ENCODE peak calls at places on chromosomes 12 and 14, in nine cellular contexts. One of them, this sample, is unnamed.

GRCh38 chr14:24296341-24297157 is 3.0 kb downstream of the DHRS1 start:
- DNase-seq in B cell: peak
- DNase-seq in adrenal gland: peak
- DNase-seq in nephron progenitor cell: peak
- DNase-seq in colonic mucosa: peak
- DNase-seq in astrocyte of the cerebellum: peak
- DNase-seq in astrocyte of the spinal cord: peak
- DNase-seq in HFFc6: peak
- DNase-seq in LNCaP clone FGC: no peak
- DNase-seq in this sample: peak

GRCh38 chr14:74135386-74135785 is 50.6 kb downstream of the LIN52 start:
- DNase-seq in HFFc6: no peak
- DNase-seq in B cell: no peak
- DNase-seq in nephron progenitor cell: no peak
- DNase-seq in colonic mucosa: no peak
- DNase-seq in LNCaP clone FGC: no peak
- DNase-seq in adrenal gland: no peak
- DNase-seq in astrocyte of the spinal cord: no peak
- DNase-seq in astrocyte of the cerebellum: peak
- DNase-seq in this sample: no peak

GRCh38 chr12:96989916-96990315 is 82.9 kb downstream of the NEDD1 start:
- DNase-seq in adrenal gland: peak
- DNase-seq in nephron progenitor cell: peak
- DNase-seq in HFFc6: no peak
- DNase-seq in LNCaP clone FGC: peak
- DNase-seq in astrocyte of the cerebellum: no peak
- DNase-seq in astrocyte of the spinal cord: peak
- DNase-seq in B cell: no peak
- DNase-seq in colonic mucosa: no peak
- DNase-seq in this sample: no peak

GRCh38 chr12:5177096-5177495 is 133.4 kb downstream of the KCNA5 start:
- DNase-seq in nephron progenitor cell: no peak
- DNase-seq in HFFc6: no peak
- DNase-seq in astrocyte of the spinal cord: no peak
- DNase-seq in LNCaP clone FGC: no peak
- DNase-seq in astrocyte of the cerebellum: no peak
- DNase-seq in B cell: no peak
- DNase-seq in adrenal gland: no peak
- DNase-seq in colonic mucosa: no peak
- DNase-seq in this sample: no peak

GRCh38 chr12:9048930-9049329 is 59.6 kb downstream of the KLRG1 start:
- DNase-seq in nephron progenitor cell: no peak
- DNase-seq in astrocyte of the cerebellum: no peak
- DNase-seq in astrocyte of the spinal cord: no peak
- DNase-seq in B cell: no peak
- DNase-seq in HFFc6: no peak
- DNase-seq in colonic mucosa: no peak
- DNase-seq in LNCaP clone FGC: no peak
- DNase-seq in adrenal gland: no peak
- DNase-seq in this sample: no peak

GRCh38 chr12:126726481-126727217 is 1540.3 kb upstream of the TMEM132C start:
- DNase-seq in adrenal gland: no peak
- DNase-seq in HFFc6: no peak
- DNase-seq in colonic mucosa: no peak
- DNase-seq in LNCaP clone FGC: no peak
- DNase-seq in B cell: no peak
- DNase-seq in astrocyte of the cerebellum: no peak
- DNase-seq in astrocyte of the spinal cord: no peak
- DNase-seq in nephron progenitor cell: peak
- DNase-seq in this sample: peak

GRCh38 chr12:77725611-77726010 is 105.1 kb upstream of the NAV3 start:
- DNase-seq in adrenal gland: no peak
- DNase-seq in nephron progenitor cell: no peak
- DNase-seq in astrocyte of the cerebellum: peak
- DNase-seq in LNCaP clone FGC: no peak
- DNase-seq in B cell: no peak
- DNase-seq in HFFc6: peak
- DNase-seq in colonic mucosa: no peak
- DNase-seq in astrocyte of the spinal cord: peak
- DNase-seq in this sample: no peak

GRCh38 chr14:90803249-90803648 is 13.0 kb downstream of the TTC7B start:
- DNase-seq in astrocyte of the spinal cord: no peak
- DNase-seq in astrocyte of the cerebellum: no peak
- DNase-seq in colonic mucosa: no peak
- DNase-seq in B cell: no peak
- DNase-seq in adrenal gland: no peak
- DNase-seq in HFFc6: no peak
- DNase-seq in LNCaP clone FGC: no peak
- DNase-seq in nephron progenitor cell: no peak
- DNase-seq in this sample: no peak

GRCh38 chr12:121822393-121823100 is 18.7 kb downstream of the SETD1B start:
- DNase-seq in colonic mucosa: no peak
- DNase-seq in nephron progenitor cell: no peak
- DNase-seq in B cell: peak
- DNase-seq in astrocyte of the cerebellum: no peak
- DNase-seq in HFFc6: no peak
- DNase-seq in astrocyte of the spinal cord: no peak
- DNase-seq in LNCaP clone FGC: no peak
- DNase-seq in adrenal gland: peak
- DNase-seq in this sample: no peak

GRCh38 chr12:121820056-121820455 is 16.2 kb downstream of the SETD1B start:
- DNase-seq in astrocyte of the cerebellum: no peak
- DNase-seq in nephron progenitor cell: no peak
- DNase-seq in LNCaP clone FGC: no peak
- DNase-seq in B cell: no peak
- DNase-seq in HFFc6: no peak
- DNase-seq in astrocyte of the spinal cord: no peak
- DNase-seq in colonic mucosa: no peak
- DNase-seq in adrenal gland: peak
- DNase-seq in this sample: no peak

GRCh38 chr12:121825041-121825523 is 21.3 kb downstream of the SETD1B start:
- DNase-seq in colonic mucosa: no peak
- DNase-seq in nephron progenitor cell: no peak
- DNase-seq in astrocyte of the cerebellum: no peak
- DNase-seq in adrenal gland: no peak
- DNase-seq in astrocyte of the spinal cord: no peak
- DNase-seq in HFFc6: no peak
- DNase-seq in B cell: no peak
- DNase-seq in LNCaP clone FGC: no peak
- DNase-seq in this sample: no peak

GRCh38 chr12:121823727-121824115 is 19.9 kb downstream of the SETD1B start:
- DNase-seq in astrocyte of the cerebellum: no peak
- DNase-seq in astrocyte of the spinal cord: no peak
- DNase-seq in LNCaP clone FGC: no peak
- DNase-seq in B cell: peak
- DNase-seq in adrenal gland: peak
- DNase-seq in nephron progenitor cell: no peak
- DNase-seq in colonic mucosa: no peak
- DNase-seq in HFFc6: no peak
- DNase-seq in this sample: no peak

GRCh38 chr12:121823101-121823726 is 19.4 kb downstream of the SETD1B start:
- DNase-seq in HFFc6: no peak
- DNase-seq in B cell: peak
- DNase-seq in nephron progenitor cell: peak
- DNase-seq in LNCaP clone FGC: no peak
- DNase-seq in adrenal gland: peak
- DNase-seq in colonic mucosa: no peak
- DNase-seq in astrocyte of the spinal cord: no peak
- DNase-seq in astrocyte of the cerebellum: no peak
- DNase-seq in this sample: no peak
- TF ChIP-seq CTCF in HFFc6: no peak
- TF ChIP-seq CTCF in B cell: no peak
- TF ChIP-seq CTCF in nephron progenitor cell: no peak
- TF ChIP-seq CTCF in LNCaP clone FGC: no peak
- TF ChIP-seq CTCF in adrenal gland: no peak
- TF ChIP-seq CTCF in colonic mucosa: no peak
- TF ChIP-seq CTCF in astrocyte of the spinal cord: peak
- TF ChIP-seq CTCF in astrocyte of the cerebellum: no peak
- TF ChIP-seq CTCF in this sample: no peak

DNA sequence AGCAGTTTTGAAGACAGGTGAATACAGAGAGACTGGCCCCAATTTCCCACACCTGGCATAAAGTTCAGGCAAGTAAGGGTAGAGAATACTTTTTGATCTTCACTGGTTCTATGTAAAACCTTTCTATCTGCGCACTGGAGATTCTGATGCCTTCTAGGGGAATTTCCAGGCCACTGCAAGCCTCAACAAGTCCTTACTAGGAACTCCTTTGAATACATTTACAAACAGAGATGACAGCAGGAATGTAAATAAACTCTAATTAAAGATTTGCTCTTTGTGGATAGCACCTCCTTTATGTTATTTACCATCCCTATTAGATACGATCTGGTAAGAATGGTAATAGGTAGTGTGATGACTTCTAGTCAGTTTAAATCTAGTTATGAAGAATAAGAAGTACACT is 69.2 kb downstream of the NTN4 start:
- DNase-seq in astrocyte of the spinal cord: no peak
- DNase-seq in LNCaP clone FGC: no peak
- DNase-seq in HFFc6: peak
- DNase-seq in nephron progenitor cell: no peak
- DNase-seq in colonic mucosa: no peak
- DNase-seq in adrenal gland: no peak
- DNase-seq in B cell: no peak
- DNase-seq in astrocyte of the cerebellum: no peak
- DNase-seq in this sample: no peak
- TF ChIP-seq CTCF in astrocyte of the spinal cord: peak
- TF ChIP-seq CTCF in LNCaP clone FGC: peak
- TF ChIP-seq CTCF in HFFc6: peak
- TF ChIP-seq CTCF in nephron progenitor cell: no peak
- TF ChIP-seq CTCF in colonic mucosa: no peak
- TF ChIP-seq CTCF in adrenal gland: no peak
- TF ChIP-seq CTCF in B cell: no peak
- TF ChIP-seq CTCF in astrocyte of the cerebellum: peak
- TF ChIP-seq CTCF in this sample: no peak

GRCh38 chr12:31818623-31819268 is 89.9 kb upstream of the AMN1 start:
- DNase-seq in nephron progenitor cell: no peak
- DNase-seq in astrocyte of the cerebellum: no peak
- DNase-seq in colonic mucosa: no peak
- DNase-seq in LNCaP clone FGC: no peak
- DNase-seq in B cell: no peak
- DNase-seq in HFFc6: no peak
- DNase-seq in adrenal gland: peak
- DNase-seq in astrocyte of the spinal cord: no peak
- DNase-seq in this sample: no peak

GRCh38 chr12:31817120-31817519 is 88.3 kb upstream of the AMN1 start:
- DNase-seq in astrocyte of the cerebellum: no peak
- DNase-seq in B cell: no peak
- DNase-seq in astrocyte of the spinal cord: no peak
- DNase-seq in HFFc6: no peak
- DNase-seq in adrenal gland: no peak
- DNase-seq in LNCaP clone FGC: no peak
- DNase-seq in nephron progenitor cell: no peak
- DNase-seq in colonic mucosa: no peak
- DNase-seq in this sample: no peak

GRCh38 chr12:31815096-31815495 is 86.3 kb upstream of the AMN1 start:
- DNase-seq in nephron progenitor cell: no peak
- DNase-seq in astrocyte of the cerebellum: no peak
- DNase-seq in colonic mucosa: no peak
- DNase-seq in HFFc6: no peak
- DNase-seq in adrenal gland: no peak
- DNase-seq in LNCaP clone FGC: no peak
- DNase-seq in B cell: no peak
- DNase-seq in astrocyte of the spinal cord: no peak
- DNase-seq in this sample: no peak

GRCh38 chr12:31807773-31808097 is 78.9 kb upstream of the AMN1 start:
- DNase-seq in adrenal gland: no peak
- DNase-seq in B cell: no peak
- DNase-seq in colonic mucosa: no peak
- DNase-seq in HFFc6: no peak
- DNase-seq in astrocyte of the spinal cord: no peak
- DNase-seq in astrocyte of the cerebellum: no peak
- DNase-seq in nephron progenitor cell: no peak
- DNase-seq in LNCaP clone FGC: no peak
- DNase-seq in this sample: no peak

GRCh38 chr12:31813305-31813704 is 84.5 kb upstream of the AMN1 start:
- DNase-seq in astrocyte of the spinal cord: no peak
- DNase-seq in nephron progenitor cell: no peak
- DNase-seq in LNCaP clone FGC: no peak
- DNase-seq in astrocyte of the cerebellum: no peak
- DNase-seq in adrenal gland: no peak
- DNase-seq in B cell: no peak
- DNase-seq in HFFc6: no peak
- DNase-seq in colonic mucosa: no peak
- DNase-seq in this sample: no peak
- TF ChIP-seq CTCF in astrocyte of the spinal cord: no peak
- TF ChIP-seq CTCF in nephron progenitor cell: no peak
- TF ChIP-seq CTCF in LNCaP clone FGC: no peak
- TF ChIP-seq CTCF in astrocyte of the cerebellum: no peak
- TF ChIP-seq CTCF in adrenal gland: no peak
- TF ChIP-seq CTCF in B cell: no peak
- TF ChIP-seq CTCF in HFFc6: peak
- TF ChIP-seq CTCF in colonic mucosa: no peak
- TF ChIP-seq CTCF in this sample: no peak

GRCh38 chr14:105199093-105199492 is 18.0 kb upstream of the NUDT14 start:
- DNase-seq in LNCaP clone FGC: no peak
- DNase-seq in HFFc6: no peak
- DNase-seq in astrocyte of the cerebellum: no peak
- DNase-seq in colonic mucosa: no peak
- DNase-seq in nephron progenitor cell: no peak
- DNase-seq in B cell: no peak
- DNase-seq in adrenal gland: peak
- DNase-seq in astrocyte of the spinal cord: peak
- DNase-seq in this sample: no peak

GRCh38 chr14:105197274-105197673 is 16.2 kb upstream of the NUDT14 start:
- DNase-seq in HFFc6: peak
- DNase-seq in colonic mucosa: no peak
- DNase-seq in nephron progenitor cell: no peak
- DNase-seq in astrocyte of the spinal cord: no peak
- DNase-seq in B cell: no peak
- DNase-seq in LNCaP clone FGC: no peak
- DNase-seq in adrenal gland: peak
- DNase-seq in astrocyte of the cerebellum: no peak
- DNase-seq in this sample: no peak

GRCh38 chr14:105200641-105201040 is 19.5 kb upstream of the NUDT14 start:
- DNase-seq in astrocyte of the spinal cord: no peak
- DNase-seq in colonic mucosa: no peak
- DNase-seq in nephron progenitor cell: no peak
- DNase-seq in HFFc6: no peak
- DNase-seq in adrenal gland: no peak
- DNase-seq in LNCaP clone FGC: no peak
- DNase-seq in B cell: no peak
- DNase-seq in astrocyte of the cerebellum: no peak
- DNase-seq in this sample: no peak

GRCh38 chr14:105200074-105200473 is 19.0 kb upstream of the NUDT14 start:
- DNase-seq in astrocyte of the cerebellum: no peak
- DNase-seq in B cell: no peak
- DNase-seq in HFFc6: no peak
- DNase-seq in nephron progenitor cell: no peak
- DNase-seq in LNCaP clone FGC: no peak
- DNase-seq in adrenal gland: no peak
- DNase-seq in colonic mucosa: no peak
- DNase-seq in astrocyte of the spinal cord: no peak
- DNase-seq in this sample: no peak

DNA sequence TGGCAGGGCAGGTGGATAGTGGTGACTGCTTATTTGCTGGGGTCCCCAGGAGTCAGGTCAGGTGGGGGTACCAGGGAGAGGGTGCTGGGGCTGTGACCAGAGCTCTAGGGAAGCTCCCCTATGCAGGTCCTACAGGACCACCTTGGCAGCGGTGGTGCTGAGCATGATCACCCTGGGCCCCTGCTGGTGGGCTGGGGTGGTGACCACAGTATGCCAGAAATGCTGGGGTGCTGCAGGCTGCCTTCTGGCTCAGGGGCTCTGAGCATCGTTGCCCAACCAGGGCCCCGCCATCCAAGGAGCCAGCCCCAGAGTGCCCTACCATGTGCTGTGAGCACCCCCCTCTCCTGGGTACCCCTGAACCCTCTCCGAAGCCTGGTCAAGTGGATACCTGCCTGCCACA is 17.5 kb upstream of the NUDT14 start:
- DNase-seq in nephron progenitor cell: no peak
- DNase-seq in astrocyte of the cerebellum: no peak
- DNase-seq in HFFc6: no peak
- DNase-seq in LNCaP clone FGC: no peak
- DNase-seq in B cell: no peak
- DNase-seq in adrenal gland: no peak
- DNase-seq in astrocyte of the spinal cord: no peak
- DNase-seq in colonic mucosa: no peak
- DNase-seq in this sample: no peak
- TF ChIP-seq CTCF in nephron progenitor cell: no peak
- TF ChIP-seq CTCF in astrocyte of the cerebellum: peak
- TF ChIP-seq CTCF in HFFc6: peak
- TF ChIP-seq CTCF in LNCaP clone FGC: no peak
- TF ChIP-seq CTCF in B cell: peak
- TF ChIP-seq CTCF in adrenal gland: no peak
- TF ChIP-seq CTCF in astrocyte of the spinal cord: no peak
- TF ChIP-seq CTCF in colonic mucosa: no peak
- TF ChIP-seq CTCF in this sample: peak

This sample was measured in glutamatergic neuron.